ENCODE peak calls at places on chromosomes 1 and 21, in nine cellular contexts. G is small intestine; W is cardiac muscle cell; K is endodermal cell; D is left ventricle myocardium inferior; Y is CD8-positive, alpha-beta memory T cell; P is body of pancreas; E is heart right ventricle; F is right atrium auricular region. O is an unnamed sample. For H3K4me1, the result is how much of the 10 kb centered on the place peaks cover.

GRCh38 chr21:45615145-45615711 is 28.3 kb upstream of the PCBP3 start:
- DNase-seq in G (peak), W (no peak), K (peak), D (no peak), Y (peak), P (peak), E (no peak), F (no peak), O (no peak)

GRCh38 chr1:6599141-6599975 is 3.3 kb downstream of the KLHL21 start:
- DNase-seq in G (peak), W (no peak), K (no peak), D (no peak), Y (peak), P (peak), E (no peak), F (no peak), O (no peak)

GRCh38 chr1:96641292-96641691 is 80.3 kb upstream of the PTBP2 start:
- DNase-seq in G (no peak), W (peak), K (no peak), D (no peak), Y (no peak), P (no peak), E (no peak), F (no peak), O (no peak)

GRCh38 chr1:100440075-100440809 is 87.9 kb downstream of the CDC14A start:
- DNase-seq in G (peak), W (no peak), K (peak), D (no peak), Y (peak), P (peak), E (no peak), F (no peak), O (no peak)

GRCh38 chr1:206716519-206717236 is 32.0 kb downstream of the MAPKAPK2 start:
- DNase-seq in G (no peak), W (no peak), K (no peak), D (no peak), Y (no peak), P (peak), E (no peak), F (no peak), O (no peak)

GRCh38 chr1:7218210-7218832 is 433.1 kb downstream of the CAMTA1 start:
- DNase-seq in G (peak), W (peak), K (peak), D (no peak), Y (no peak), P (peak), E (no peak), F (no peak), O (peak)

GRCh38 chr21:44872568-44873355 is 728 bp downstream of the PTTG1IP start:
- DNase-seq in G (no peak), W (peak), K (peak), D (peak), Y (no peak), P (peak), E (peak), F (no peak), O (peak)

GRCh38 chr1:53214541-53214940 is 5.9 kb downstream of the CZIB start:
- DNase-seq in G (no peak), W (no peak), K (no peak), D (no peak), Y (no peak), P (no peak), E (no peak), F (no peak), O (no peak)

GRCh38 chr21:39633043-39633442 is 20.3 kb downstream of the B3GALT5 start:
- DNase-seq in G (peak), W (no peak), K (no peak), D (no peak), Y (no peak), P (no peak), E (no peak), F (no peak), O (no peak)

GRCh38 chr1:44033041-44033575 is 1.8 kb upstream of the SLC6A9 start:
- DNase-seq in G (no peak), W (no peak), K (no peak), D (no peak), Y (no peak), P (no peak), E (no peak), F (no peak), O (no peak)

GRCh38 chr1:158951956-158952355 is 20.6 kb downstream of the PYHIN1 start:
- DNase-seq in G (no peak), W (no peak), K (peak), D (no peak), Y (no peak), P (no peak), E (no peak), F (no peak), O (no peak)

GRCh38 chr1:235407419-235407818 is 40.2 kb downstream of the TBCE start:
- DNase-seq in G (no peak), W (no peak), K (no peak), D (no peak), Y (no peak), P (peak), E (no peak), F (no peak), O (no peak)

GRCh38 chr1:153194331-153195050 is 8.7 kb upstream of the LELP1 start:
- DNase-seq in G (no peak), W (no peak), K (no peak), D (no peak), Y (no peak), P (no peak), E (no peak), F (no peak), O (no peak)

GRCh38 chr1:53590581-53591515 is 131.6 kb downstream of the DMRTB1 start:
- DNase-seq in G (no peak), W (peak), K (peak), D (no peak), Y (no peak), P (no peak), E (no peak), F (no peak), O (no peak)

GRCh38 chr1:20234761-20235540 is 48.6 kb upstream of the PLA2G2C start:
- DNase-seq in G (no peak), W (no peak), K (no peak), D (no peak), Y (no peak), P (no peak), E (no peak), F (no peak), O (no peak)

GRCh38 chr1:96234299-96234698 is 487.3 kb upstream of the PTBP2 start:
- DNase-seq in G (no peak), W (peak), K (peak), D (peak), Y (no peak), P (peak), E (peak), F (peak), O (peak)

GRCh38 chr1:95407864-95408291 is 173.9 kb downstream of the RWDD3 start:
- DNase-seq in G (no peak), W (no peak), K (peak), D (no peak), Y (no peak), P (no peak), E (no peak), F (no peak), O (no peak)

GRCh38 chr1:246083416-246083815 is 423.7 kb downstream of the SMYD3 start:
- DNase-seq in G (no peak), W (no peak), K (no peak), D (no peak), Y (no peak), P (no peak), E (no peak), F (no peak), O (no peak)

GRCh38 chr1:214566158-214567104 is 15.0 kb upstream of the PTPN14 start:
- DNase-seq in G (no peak), W (peak), K (no peak), D (no peak), Y (no peak), P (no peak), E (no peak), F (no peak), O (peak)

GRCh38 chr1:246117066-246117791 is 389.9 kb downstream of the SMYD3 start:
- DNase-seq in G (peak), W (peak), K (peak), D (no peak), Y (no peak), P (peak), E (no peak), F (no peak), O (peak)

GRCh38 chr1:53968125-53968513 is 22.0 kb downstream of the LRRC42 start:
- DNase-seq in G (no peak), W (no peak), K (no peak), D (no peak), Y (no peak), P (no peak), E (no peak), F (no peak), O (no peak)

GRCh38 chr1:15016526-15016925 is 137.0 kb upstream of the TMEM51 start:
- DNase-seq in G (no peak), W (no peak), K (no peak), D (no peak), Y (no peak), P (no peak), E (no peak), F (no peak), O (no peak)

GRCh38 chr1:208781391-208782035 is 537.3 kb upstream of the PLXNA2 start:
- DNase-seq in G (no peak), W (no peak), K (peak), D (no peak), Y (no peak), P (no peak), E (no peak), F (no peak), O (no peak)

GRCh38 chr1:169368406-169368769 is 393 bp downstream of the BLZF1 start:
- DNase-seq in G (peak), W (no peak), K (no peak), D (no peak), Y (peak), P (peak), E (no peak), F (no peak), O (peak)

GRCh38 chr21:36430841-36431240 is 45.6 kb downstream of the CHAF1B start:
- DNase-seq in G (no peak), W (peak), K (no peak), D (no peak), Y (no peak), P (no peak), E (no peak), F (no peak), O (peak)

GRCh38 chr1:234230414-234230862 is 142.8 kb upstream of the COA6 start:
- DNase-seq in G (no peak), W (peak), K (peak), D (no peak), Y (no peak), P (no peak), E (no peak), F (no peak), O (no peak)

GRCh38 chr1:33302325-33302724 is 18.6 kb downstream of the A3GALT2 start:
- DNase-seq in G (peak), W (peak), K (no peak), D (no peak), Y (no peak), P (no peak), E (no peak), F (no peak), O (no peak)

GRCh38 chr1:38152351-38153082 is 105.9 kb upstream of the POU3F1 start:
- DNase-seq in G (peak), W (no peak), K (no peak), D (no peak), Y (no peak), P (peak), E (no peak), F (no peak), O (no peak)

GRCh38 chr1:80961464-80962190 is 839.1 kb upstream of the ADGRL2 start:
- DNase-seq in G (no peak), W (no peak), K (no peak), D (no peak), Y (no peak), P (no peak), E (no peak), F (no peak), O (no peak)

GRCh38 chr1:245888809-245889208 is 618.3 kb downstream of the SMYD3 start:
- DNase-seq in G (peak), W (peak), K (peak), D (no peak), Y (no peak), P (no peak), E (no peak), F (no peak), O (peak)

GRCh38 chr1:5990913-5991783 is 1.1 kb downstream of the NPHP4 start:
- DNase-seq in G (no peak), W (peak), K (peak), D (no peak), Y (peak), P (peak), E (peak), F (no peak), O (peak)

GRCh38 chr1:157842939-157843338 is 1.3 kb upstream of the CD5L start:
- DNase-seq in G (no peak), W (no peak), K (no peak), D (no peak), Y (no peak), P (no peak), E (no peak), F (no peak), O (no peak)

GRCh38 chr1:177897601-177898376 is 72.1 kb downstream of the SEC16B start:
- DNase-seq in G (peak), W (no peak), K (no peak), D (no peak), Y (no peak), P (no peak), E (no peak), F (no peak), O (no peak)

GRCh38 chr1:162056043-162056442 is 13.4 kb upstream of the NOS1AP start:
- DNase-seq in G (peak), W (peak), K (peak), D (peak), Y (no peak), P (peak), E (peak), F (no peak), O (peak)

GRCh38 chr1:109627692-109628399 is 8.2 kb downstream of the AMPD2 start:
- DNase-seq in G (no peak), W (no peak), K (peak), D (no peak), Y (no peak), P (no peak), E (no peak), F (peak), O (no peak)

GRCh38 chr1:1264868-1265272 is 8.8 kb downstream of the UBE2J2 start:
- DNase-seq in G (no peak), W (peak), K (peak), D (no peak), Y (no peak), P (no peak), E (no peak), F (no peak), O (peak)

GRCh38 chr1:205041121-205041758 is 1.8 kb upstream of the CNTN2 start:
- DNase-seq in G (no peak), W (no peak), K (no peak), D (no peak), Y (no peak), P (no peak), E (no peak), F (no peak), O (no peak)

GRCh38 chr1:87204441-87204840 is 124.2 kb upstream of the LMO4 start:
- DNase-seq in G (no peak), W (no peak), K (no peak), D (no peak), Y (no peak), P (no peak), E (no peak), F (no peak), O (no peak)

GRCh38 chr1:87201768-87202167 is 126.9 kb upstream of the LMO4 start:
- DNase-seq in G (no peak), W (no peak), K (no peak), D (no peak), Y (no peak), P (no peak), E (no peak), F (no peak), O (no peak)

GRCh38 chr1:87206044-87206443 is 122.6 kb upstream of the LMO4 start:
- DNase-seq in G (no peak), W (no peak), K (no peak), D (no peak), Y (no peak), P (no peak), E (no peak), F (no peak), O (no peak)

GRCh38 chr1:87202922-87203655 is 125.6 kb upstream of the LMO4 start:
- DNase-seq in G (no peak), W (no peak), K (no peak), D (no peak), Y (no peak), P (no peak), E (no peak), F (no peak), O (no peak)

DNA sequence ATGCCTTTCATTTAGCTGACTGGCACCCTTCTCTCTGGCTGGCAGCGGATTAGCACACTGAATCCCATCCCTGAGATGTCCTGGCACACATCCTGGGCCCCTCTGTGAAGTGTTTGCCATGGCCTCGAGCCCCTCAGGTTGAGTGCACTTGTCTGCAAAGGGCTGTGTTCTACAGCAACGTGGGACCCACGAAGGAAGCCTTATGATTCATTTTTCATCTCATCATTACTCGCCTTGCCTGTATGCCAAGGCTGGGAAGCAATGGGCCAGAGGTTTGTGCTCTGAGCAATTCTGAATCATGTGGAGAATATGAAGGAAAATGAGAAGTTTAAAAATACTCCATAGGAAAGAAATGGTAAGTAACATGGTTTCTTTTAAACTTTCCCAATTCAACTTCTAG is 124.8 kb upstream of the LMO4 start:
- DNase-seq in G (no peak), W (peak), K (no peak), D (no peak), Y (no peak), P (no peak), E (no peak), F (no peak), O (no peak)
- H3K4me1 ChIP-seq in G (under half), W (under half), K (under half), D (under half), Y (under half), P (under half), E (under half), F (under half), O (under half)

GRCh38 chr1:198599749-198600148 is 39.1 kb upstream of the PTPRC start:
- DNase-seq in G (no peak), W (no peak), K (no peak), D (no peak), Y (no peak), P (no peak), E (no peak), F (no peak), O (no peak)
- H3K4me1 ChIP-seq in G (under half), W (under half), K (under half), D (under half), Y (half or more), P (under half), E (under half), F (under half), O (under half)

GRCh38 chr1:26711777-26712176 is 16.0 kb downstream of the ARID1A start:
- DNase-seq in G (no peak), W (no peak), K (no peak), D (no peak), Y (no peak), P (no peak), E (no peak), F (no peak), O (no peak)
- H3K4me1 ChIP-seq in G (under half), W (under half), K (under half), D (half or more), Y (half or more), P (under half), E (under half), F (under half), O (under half)

GRCh38 chr1:225695578-225696332 is 42.8 kb upstream of the ENAH start:
- DNase-seq in G (no peak), W (no peak), K (no peak), D (no peak), Y (no peak), P (no peak), E (no peak), F (no peak), O (no peak)
- H3K4me1 ChIP-seq in G (under half), W (under half), K (under half), D (half or more), Y (under half), P (half or more), E (under half), F (under half), O (under half)

DNA sequence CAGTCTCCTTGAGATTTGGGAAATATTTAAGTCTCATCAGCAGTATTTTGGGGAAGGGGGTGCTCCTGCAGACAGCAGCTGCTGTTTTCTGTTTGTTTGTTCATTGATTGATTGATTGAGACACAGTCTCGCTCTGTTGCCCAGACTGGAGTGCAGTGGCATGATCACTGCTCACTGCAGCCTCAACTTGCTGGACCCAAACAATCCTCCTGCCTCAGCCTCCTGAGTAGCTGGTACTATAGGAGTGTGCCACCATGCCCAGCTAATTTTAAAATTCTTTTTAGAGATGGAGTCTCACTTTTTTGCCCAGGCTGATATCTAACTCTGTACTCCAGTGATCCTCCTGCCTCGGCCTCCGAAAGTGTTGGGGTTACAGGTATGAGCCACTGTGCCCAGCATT is 18.2 kb downstream of the UCK2 start:
- DNase-seq in G (no peak), W (no peak), K (no peak), D (no peak), Y (no peak), P (no peak), E (no peak), F (no peak), O (no peak)
- H3K4me1 ChIP-seq in G (under half), W (under half), K (under half), D (under half), Y (under half), P (under half), E (under half), F (under half), O (under half)

O was measured in endothelial cell of umbilical vein.